ENCODE peak calls at places on chromosomes 12 and 14, in six cellular contexts. O, X, N, M, Z and P are unnamed samples.

GRCh38 chr14:75234173-75234855 is 44.3 kb upstream of the FOS start:
- DNase-seq in O (peak), M (no peak), Z (peak), X (no peak), N (peak), P (no peak)

GRCh38 chr12:78101946-78102635 is 271.4 kb downstream of the NAV3 start:
- DNase-seq in O (no peak), Z (no peak), X (no peak), N (no peak), M (no peak), P (no peak)

GRCh38 chr14:29463727-29464370 is 463.8 kb downstream of the PRKD1 start:
- DNase-seq in M (no peak), O (peak), N (no peak), X (no peak), Z (peak), P (no peak)

GRCh38 chr12:80504389-80505153 is 60.5 kb downstream of the PTPRQ start:
- DNase-seq in O (peak), M (no peak), Z (no peak), N (no peak), X (no peak), P (no peak)

GRCh38 chr12:13383379-13383778 is 186.9 kb downstream of the EMP1 start:
- DNase-seq in N (no peak), Z (no peak), O (no peak), X (no peak), M (no peak), P (no peak)

GRCh38 chr12:21413369-21414277 is 23.8 kb upstream of the PYROXD1 start:
- DNase-seq in N (no peak), Z (no peak), X (no peak), M (no peak), O (no peak), P (no peak)

GRCh38 chr12:3223601-3224529 is 146.7 kb downstream of the TSPAN9 start:
- DNase-seq in X (peak), O (no peak), Z (no peak), M (no peak), N (no peak), P (no peak)

GRCh38 chr12:62717636-62718035 is 217.3 kb downstream of the PPM1H start:
- DNase-seq in N (no peak), Z (no peak), O (no peak), X (peak), M (no peak), P (no peak)

GRCh38 chr14:72810201-72810600 is 83.7 kb downstream of the DPF3 start:
- DNase-seq in M (no peak), Z (no peak), N (no peak), O (no peak), X (no peak), P (no peak)

GRCh38 chr12:66063976-66064375 is 66.6 kb downstream of the LLPH start:
- DNase-seq in M (no peak), O (no peak), Z (no peak), N (no peak), X (no peak), P (no peak)

GRCh38 chr12:100251917-100252316 is 15.0 kb downstream of the DEPDC4 start:
- DNase-seq in M (no peak), X (no peak), O (no peak), N (no peak), Z (no peak), P (no peak)

GRCh38 chr14:73591690-73592448 is at the start of gene ACOT4:
- DNase-seq in N (no peak), M (no peak), Z (peak), O (no peak), X (peak), P (peak)

GRCh38 chr12:124568431-124569374 is 1.3 kb upstream of the NCOR2 start:
- DNase-seq in M (peak), Z (peak), O (peak), N (no peak), X (peak), P (peak)

GRCh38 chr12:113155641-113156040 is 6.1 kb downstream of the CFAP73 start:
- DNase-seq in M (no peak), X (no peak), Z (no peak), O (no peak), N (no peak), P (no peak)

GRCh38 chr14:36022765-36023415 is 153.6 kb downstream of the PTCSC3 start:
- DNase-seq in N (no peak), Z (no peak), X (no peak), O (no peak), M (no peak), P (no peak)

GRCh38 chr12:85829391-85829790 is 6.8 kb downstream of the RASSF9 start:
- DNase-seq in O (peak), Z (peak), M (no peak), N (no peak), X (no peak), P (no peak)

GRCh38 chr14:71486274-71486673 is 446.0 kb upstream of the RGS6 start:
- DNase-seq in Z (peak), X (no peak), O (no peak), N (no peak), M (no peak), P (no peak)

GRCh38 chr14:63088865-63089264 is 43.6 kb upstream of the KCNH5 start:
- DNase-seq in N (no peak), Z (no peak), O (no peak), X (no peak), M (no peak), P (no peak)

GRCh38 chr12:76645934-76646333 is 86.4 kb upstream of the OSBPL8 start:
- DNase-seq in M (no peak), N (no peak), X (no peak), O (no peak), Z (no peak), P (no peak)

GRCh38 chr14:99481745-99482099 is 513 bp downstream of the CCNK start:
- DNase-seq in Z (peak), N (no peak), X (no peak), O (peak), M (no peak), P (no peak)

GRCh38 chr14:101581806-101582205 is 20.5 kb downstream of the DIO3 start:
- DNase-seq in Z (no peak), N (no peak), X (no peak), M (no peak), O (no peak), P (no peak)

GRCh38 chr12:30067156-30067555 is 283.4 kb upstream of the TMTC1 start:
- DNase-seq in Z (no peak), X (no peak), N (no peak), O (peak), M (no peak), P (no peak)

GRCh38 chr14:92473261-92473946 is 40.2 kb upstream of the RIN3 start:
- DNase-seq in N (peak), M (no peak), O (peak), Z (peak), X (no peak), P (no peak)

GRCh38 chr14:68621400-68622365 is 171.2 kb downstream of the ZFP36L1 start:
- DNase-seq in Z (peak), M (no peak), X (no peak), O (peak), N (no peak), P (no peak)

GRCh38 chr12:18375131-18375530 is 113.8 kb downstream of the PIK3C2G start:
- DNase-seq in N (no peak), O (no peak), X (no peak), M (no peak), Z (no peak), P (no peak)

GRCh38 chr14:34029921-34030334 is 79.1 kb upstream of the EGLN3 start:
- DNase-seq in N (no peak), Z (peak), X (no peak), M (no peak), O (no peak), P (no peak)

GRCh38 chr14:35400707-35401421 is 3.7 kb downstream of the NFKBIA start:
- DNase-seq in N (no peak), O (no peak), M (no peak), Z (no peak), X (no peak), P (no peak)

GRCh38 chr12:20212658-20213387 is 155.5 kb upstream of the PDE3A start:
- DNase-seq in Z (peak), O (peak), X (peak), N (peak), M (peak), P (no peak)

GRCh38 chr14:92641306-92641705 is 107.1 kb downstream of the LGMN start:
- DNase-seq in N (no peak), M (no peak), O (no peak), X (no peak), Z (no peak), P (no peak)

GRCh38 chr12:118746960-118747359 is 234.4 kb upstream of the SRRM4 start:
- DNase-seq in O (no peak), N (no peak), X (no peak), Z (no peak), M (no peak), P (no peak)

GRCh38 chr12:111180830-111181726 is 187.8 kb downstream of the PHETA1 start:
- DNase-seq in Z (no peak), M (no peak), O (no peak), N (peak), X (peak), P (no peak)

GRCh38 chr12:32106153-32106516 is 512 bp upstream of the BICD1 start:
- DNase-seq in Z (no peak), N (no peak), M (no peak), O (no peak), X (peak), P (no peak)

GRCh38 chr12:89417246-89417977 is 65.1 kb upstream of the DUSP6 start:
- DNase-seq in M (no peak), N (no peak), Z (peak), X (no peak), O (peak), P (no peak)